ENCODE peak calls at places on chromosomes 6 and 20, in ten cellular contexts. V is cardiac muscle cell, M is sigmoid colon, N is right lobe of liver, F is HCT116, G is WERI-Rb-1, Z is body of pancreas, H is ovary, I is transverse colon, U is heart left ventricle. R is an unnamed sample. For H3K9me3, the result is how much of the 10 kb centered on the place peaks cover.

GRCh38 chr20:43667341-43668132 is 623 bp downstream of the MYBL2 start:
- DNase-seq in M (no peak), Z (no peak), H (no peak), F (no peak), U (no peak), I (no peak), G (peak), N (no peak), V (peak), R (no peak)

GRCh38 chr20:47727170-47727880 is 58.0 kb downstream of the SULF2 start:
- DNase-seq in F (no peak), U (peak), N (peak), G (no peak), M (peak), I (peak), Z (peak), V (no peak), H (no peak), R (peak)

GRCh38 chr20:49361872-49362663 is 84.2 kb upstream of the ZNFX1 start:
- DNase-seq in N (no peak), H (no peak), Z (no peak), M (peak), U (no peak), F (no peak), G (no peak), I (no peak), V (no peak), R (no peak)

GRCh38 chr6:27414996-27415395 is 26.4 kb downstream of the ZNF391 start:
- DNase-seq in V (no peak), F (no peak), U (no peak), M (no peak), H (no peak), N (no peak), G (no peak), Z (no peak), I (no peak), R (no peak)

GRCh38 chr6:137016366-137016765 is 28.4 kb downstream of the IL20RA start:
- DNase-seq in H (no peak), F (no peak), N (no peak), U (no peak), Z (no peak), I (no peak), V (peak), G (no peak), M (no peak), R (no peak)

GRCh38 chr6:3251462-3252314 is 7.1 kb upstream of the PSMG4 start:
- DNase-seq in I (peak), N (peak), V (peak), Z (peak), G (peak), H (peak), U (peak), F (peak), M (peak), R (peak)

GRCh38 chr6:67757465-67758033 is 877.5 kb upstream of the ADGRB3 start:
- DNase-seq in N (no peak), U (no peak), M (peak), F (no peak), V (no peak), G (no peak), Z (no peak), I (no peak), H (no peak), R (no peak)

GRCh38 chr6:142845624-142846458 is 99.1 kb downstream of the HIVEP2 start:
- DNase-seq in F (peak), I (peak), U (peak), H (peak), M (peak), N (peak), V (peak), Z (peak), G (peak), R (peak)

GRCh38 chr6:113995632-113996031 is 24.7 kb upstream of the HDAC2 start:
- DNase-seq in N (no peak), V (peak), U (peak), H (peak), F (peak), Z (peak), I (peak), M (peak), G (peak), R (no peak)

GRCh38 chr6:37566209-37566859 is 66.6 kb upstream of the CCDC167 start:
- DNase-seq in U (peak), V (peak), I (peak), H (peak), M (no peak), F (no peak), N (peak), G (peak), Z (peak), R (peak)

GRCh38 chr20:63847374-63848002 is 13.8 kb upstream of the ABHD16B start:
- DNase-seq in M (no peak), I (no peak), U (peak), Z (no peak), V (no peak), H (peak), G (no peak), N (no peak), F (no peak), R (no peak)

GRCh38 chr20:62306440-62307187 is 3.8 kb downstream of the ADRM1 start:
- DNase-seq in N (no peak), Z (no peak), F (no peak), M (no peak), H (no peak), I (no peak), U (no peak), V (no peak), G (no peak), R (no peak)

GRCh38 chr6:16959789-16960188 is 142.1 kb upstream of the STMND1 start:
- DNase-seq in N (no peak), F (no peak), M (no peak), H (no peak), Z (no peak), V (no peak), I (no peak), U (no peak), G (no peak), R (no peak)

GRCh38 chr6:97189767-97190166 is 93.2 kb downstream of the MMS22L start:
- DNase-seq in Z (no peak), M (no peak), U (no peak), I (no peak), G (no peak), N (no peak), V (no peak), F (no peak), H (no peak), R (no peak)

GRCh38 chr6:167907837-167908681 is 81.3 kb downstream of the AFDN start:
- DNase-seq in H (no peak), U (no peak), Z (peak), N (no peak), V (peak), M (no peak), F (peak), G (peak), I (peak), R (no peak)

GRCh38 chr6:156582509-156582992 is 194.6 kb upstream of the ARID1B start:
- DNase-seq in F (no peak), I (peak), V (no peak), H (no peak), N (no peak), M (no peak), G (no peak), Z (peak), U (no peak), R (no peak)

GRCh38 chr20:33086052-33086722 is 6.7 kb downstream of the BPIFB4 start:
- DNase-seq in Z (no peak), U (no peak), V (no peak), M (no peak), H (no peak), F (no peak), G (no peak), I (no peak), N (no peak), R (no peak)

GRCh38 chr6:49072146-49072545 is 390.9 kb downstream of the MMUT start:
- DNase-seq in U (no peak), F (no peak), M (no peak), I (no peak), Z (no peak), V (no peak), H (no peak), N (no peak), G (no peak), R (no peak)

GRCh38 chr20:2398453-2398852 is 17.8 kb downstream of the TGM6 start:
- DNase-seq in F (no peak), G (no peak), Z (no peak), M (no peak), H (no peak), V (no peak), I (no peak), N (no peak), U (no peak), R (no peak)

GRCh38 chr20:2397091-2397490 is 16.4 kb downstream of the TGM6 start:
- DNase-seq in N (no peak), G (no peak), V (no peak), I (no peak), F (no peak), U (no peak), H (no peak), M (no peak), Z (no peak), R (no peak)

GRCh38 chr20:2399390-2399789 is 18.7 kb downstream of the TGM6 start:
- DNase-seq in F (no peak), H (no peak), N (no peak), U (no peak), V (no peak), M (no peak), Z (no peak), G (no peak), I (no peak), R (no peak)

GRCh38 chr20:2396241-2396814 is 15.6 kb downstream of the TGM6 start:
- DNase-seq in V (no peak), H (no peak), N (no peak), F (no peak), U (no peak), I (no peak), G (no peak), Z (no peak), M (peak), R (no peak)

GRCh38 chr20:2397595-2398145 is 17.0 kb downstream of the TGM6 start:
- DNase-seq in V (no peak), F (no peak), Z (no peak), U (no peak), N (no peak), M (no peak), G (peak), H (no peak), I (no peak), R (no peak)
- TF ChIP-seq CTCF in V (no peak), F (peak), Z (no peak), U (no peak), N (no peak), M (no peak), G (peak), H (no peak), I (no peak), R (no peak)

GRCh38 chr20:45937765-45938164 is 3.3 kb downstream of the PCIF1 start:
- DNase-seq in V (no peak), Z (no peak), F (no peak), H (no peak), I (no peak), N (no peak), G (no peak), M (no peak), U (no peak), R (no peak)

GRCh38 chr20:45938727-45939438 is 4.4 kb downstream of the PCIF1 start:
- DNase-seq in U (no peak), H (no peak), N (no peak), M (no peak), Z (no peak), G (no peak), F (peak), I (no peak), V (no peak), R (no peak)

GRCh38 chr20:45940053-45940452 is 5.6 kb downstream of the PCIF1 start:
- DNase-seq in G (no peak), U (no peak), N (no peak), H (no peak), F (no peak), M (no peak), I (no peak), Z (no peak), V (no peak), R (no peak)

GRCh38 chr20:45943613-45944012 is 9.1 kb downstream of the PCIF1 start:
- DNase-seq in N (no peak), I (no peak), H (no peak), Z (no peak), G (no peak), F (no peak), M (no peak), U (no peak), V (no peak), R (no peak)

GRCh38 chr20:45940469-45940868 is 6.0 kb downstream of the PCIF1 start:
- DNase-seq in H (no peak), I (no peak), N (no peak), V (no peak), G (no peak), Z (no peak), M (no peak), U (no peak), F (no peak), R (no peak)
- H3K9me3 ChIP-seq in H (under half), I (under half), N (under half), V (under half), G (under half), Z (under half), M (under half), U (under half), F (under half), R (under half)

GRCh38 chr6:110683236-110683635 is 132.0 kb downstream of the CDK19 start:
- DNase-seq in V (no peak), N (no peak), Z (no peak), H (no peak), I (no peak), F (no peak), M (no peak), U (no peak), G (no peak), R (no peak)

GRCh38 chr6:110687326-110687725 is 127.9 kb downstream of the CDK19 start:
- DNase-seq in N (no peak), Z (no peak), F (no peak), U (no peak), M (no peak), V (no peak), H (no peak), G (no peak), I (no peak), R (no peak)

GRCh38 chr6:110681543-110682459 is 133.5 kb downstream of the CDK19 start:
- DNase-seq in V (no peak), F (no peak), G (no peak), Z (no peak), I (no peak), M (no peak), N (no peak), U (no peak), H (no peak), R (no peak)

DNA sequence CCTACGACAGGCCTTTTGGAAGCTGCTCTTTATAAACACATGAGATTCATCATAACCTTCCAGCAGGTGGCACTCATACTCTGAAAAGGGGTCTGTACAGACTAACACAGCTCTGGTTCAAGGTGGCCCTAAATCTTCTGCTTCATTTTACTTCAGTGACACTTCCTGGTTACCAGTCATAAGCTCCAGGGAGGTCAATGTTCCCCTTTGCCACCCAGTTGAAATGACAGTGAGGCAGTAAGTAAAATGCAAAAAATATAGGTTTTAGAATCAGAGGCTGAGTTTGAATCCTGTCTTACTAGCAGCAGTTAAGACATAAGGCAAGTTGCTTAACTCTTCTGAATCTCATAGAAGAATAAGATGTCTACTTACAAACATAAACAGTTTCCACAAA is 132.8 kb downstream of the CDK19 start:
- DNase-seq in F (peak), M (peak), Z (peak), V (peak), G (peak), H (no peak), U (peak), N (peak), I (peak), R (peak)
- TF ChIP-seq CTCF in F (peak), M (peak), Z (peak), V (peak), G (peak), H (peak), U (peak), N (peak), I (peak), R (peak)

GRCh38 chr6:107928984-107929383 is 29.0 kb downstream of the SEC63 start:
- DNase-seq in H (no peak), Z (no peak), I (no peak), G (no peak), V (no peak), F (no peak), N (no peak), M (no peak), U (no peak), R (no peak)
- H3K9me3 ChIP-seq in H (under half), Z (under half), I (under half), G (under half), V (under half), F (under half), N (under half), M (under half), U (under half), R (under half)

GRCh38 chr20:6768228-6769185 is 1.0 kb downstream of the BMP2 start:
- DNase-seq in I (peak), Z (peak), G (no peak), H (peak), M (peak), F (no peak), N (peak), U (peak), V (peak), R (no peak)

GRCh38 chr20:6765469-6766058 is 1.9 kb upstream of the BMP2 start:
- DNase-seq in Z (peak), I (no peak), H (no peak), N (no peak), M (no peak), G (no peak), U (no peak), F (peak), V (peak), R (no peak)

GRCh38 chr20:6767166-6767535 is 335 bp upstream of the BMP2 start:
- DNase-seq in Z (no peak), V (no peak), N (no peak), G (no peak), F (no peak), I (no peak), H (no peak), M (peak), U (no peak), R (no peak)

GRCh38 chr20:6766433-6766832 is 1.1 kb upstream of the BMP2 start:
- DNase-seq in M (no peak), F (no peak), I (peak), U (no peak), H (no peak), V (no peak), G (no peak), N (no peak), Z (no peak), R (no peak)

GRCh38 chr20:6767536-6768227 is at the start of gene BMP2:
- DNase-seq in Z (peak), G (peak), U (peak), V (peak), F (no peak), I (peak), M (peak), N (peak), H (peak), R (no peak)
- TF ChIP-seq CTCF in Z (peak), G (no peak), U (no peak), V (no peak), F (no peak), I (no peak), M (no peak), N (no peak), H (no peak), R (no peak)

GRCh38 chr20:55667955-55668354 is 337.4 kb downstream of the CBLN4 start:
- DNase-seq in M (no peak), H (no peak), V (no peak), U (no peak), I (no peak), Z (no peak), N (peak), F (no peak), G (no peak), R (no peak)

GRCh38 chr20:55667024-55667423 is 338.3 kb downstream of the CBLN4 start:
- DNase-seq in G (no peak), V (no peak), Z (no peak), M (no peak), U (no peak), N (no peak), F (no peak), H (no peak), I (no peak), R (no peak)

DNA sequence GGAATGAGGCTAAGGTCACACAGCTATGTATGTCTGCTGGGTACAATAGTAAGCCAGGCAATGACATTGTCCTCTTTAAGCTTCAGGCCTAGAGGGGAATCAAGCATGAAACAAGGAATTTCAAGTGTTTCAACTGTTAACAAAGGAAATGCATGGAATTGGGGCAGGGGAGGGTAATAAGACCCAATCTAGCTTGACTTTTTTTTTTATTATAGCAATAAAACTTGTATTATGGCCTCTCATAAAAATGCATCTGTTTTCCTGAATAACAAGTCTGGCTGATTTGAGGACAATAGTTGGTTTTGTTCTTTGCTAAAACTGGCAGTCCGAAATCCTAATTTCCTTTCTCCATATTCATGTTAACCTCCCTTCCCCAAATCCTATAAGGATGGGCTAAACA is 336.7 kb downstream of the CBLN4 start:
- DNase-seq in N (no peak), G (no peak), U (no peak), Z (no peak), V (no peak), F (no peak), M (no peak), I (no peak), H (no peak), R (no peak)
- H3K9me3 ChIP-seq in N (under half), G (under half), U (under half), Z (under half), V (under half), F (under half), M (under half), I (under half), H (under half), R (under half)

DNA sequence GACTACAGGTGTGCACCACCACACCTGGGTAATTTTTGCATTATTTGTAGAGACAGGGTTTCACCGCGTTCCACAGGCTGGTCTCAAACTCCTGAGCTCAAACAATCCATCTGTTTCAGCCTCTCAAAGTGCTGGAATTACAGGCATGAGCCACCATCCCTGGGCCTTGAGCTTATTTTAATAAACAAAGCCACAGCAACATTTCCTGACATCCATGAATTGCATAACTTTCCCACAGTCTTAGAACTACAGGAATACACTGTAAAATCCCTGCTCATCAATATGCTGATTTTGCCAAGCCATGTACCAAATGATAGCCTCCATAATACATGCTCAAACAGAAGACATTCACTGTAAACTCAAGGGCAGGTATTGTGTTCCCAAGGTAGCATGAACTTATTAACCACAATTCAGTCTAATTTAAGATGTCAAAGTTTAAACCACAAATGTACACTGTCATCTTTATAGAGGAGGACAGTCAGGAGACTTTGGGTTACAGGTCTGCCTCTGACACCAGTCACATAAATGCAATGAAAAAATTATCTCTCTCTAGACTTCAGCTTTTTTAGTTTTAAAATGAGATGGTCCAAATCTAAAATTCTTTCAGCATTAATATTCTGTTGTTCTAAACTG is 40.0 kb downstream of the NUDT3 start:
- DNase-seq in Z (no peak), G (no peak), H (no peak), M (no peak), I (no peak), U (no peak), V (no peak), F (no peak), N (no peak), R (no peak)
- TF ChIP-seq CTCF in Z (no peak), G (no peak), H (no peak), M (no peak), I (no peak), U (no peak), V (no peak), F (no peak), N (no peak), R (no peak)

R was measured in CD4-positive, alpha-beta T cell.